ENCODE peak calls at places on chromosomes 16 and 17, in five cellular contexts. E is K562, G is HCT116, J is SK-N-SH, S is HepG2. I is an unnamed sample.

GRCh38 chr17:56148333-56148732 is 4.9 kb upstream of the ANKFN1 start:
- DNase-seq in J (no peak), E (no peak), G (no peak), S (peak), I (no peak)

GRCh38 chr16:85729452-85729851 is 21.4 kb downstream of the C16orf74 start:
- DNase-seq in E (no peak), J (no peak), S (no peak), G (no peak), I (no peak)

GRCh38 chr16:73071131-73071940 is 23.4 kb upstream of the ZFHX3 start:
- DNase-seq in G (no peak), E (no peak), S (peak), J (peak), I (no peak)

GRCh38 chr16:68235105-68235881 is 634 bp downstream of the ESRP2 start:
- DNase-seq in J (no peak), S (peak), E (no peak), G (no peak), I (no peak)

GRCh38 chr16:70725912-70726828 is 40.3 kb upstream of the MTSS2 start:
- DNase-seq in S (no peak), G (no peak), E (peak), J (no peak), I (no peak)

GRCh38 chr17:75394332-75394918 is 11.1 kb downstream of the GRB2 start:
- DNase-seq in S (no peak), E (no peak), G (no peak), J (peak), I (no peak)

GRCh38 chr17:82013772-82014321 is 8.8 kb downstream of the CENPX start:
- DNase-seq in J (no peak), E (no peak), G (no peak), S (peak), I (no peak)

GRCh38 chr17:58344047-58344790 is 7.8 kb downstream of the SUPT4H1 start:
- DNase-seq in S (no peak), J (no peak), G (no peak), E (no peak), I (peak)

GRCh38 chr16:86549893-86550190 is 5.2 kb downstream of the MTHFSD start:
- DNase-seq in E (no peak), G (no peak), J (no peak), S (no peak), I (no peak)

GRCh38 chr17:44086364-44087311 is 16.1 kb downstream of the G6PC3 start:
- DNase-seq in S (peak), J (peak), G (peak), E (peak), I (no peak)

GRCh38 chr17:44084921-44085320 is 14.4 kb downstream of the G6PC3 start:
- DNase-seq in G (no peak), J (no peak), S (no peak), E (no peak), I (no peak)

GRCh38 chr17:44084131-44084538 is 13.6 kb downstream of the G6PC3 start:
- DNase-seq in E (peak), G (no peak), J (peak), S (no peak), I (no peak)

GRCh38 chr17:44088254-44088653 is 17.7 kb downstream of the G6PC3 start:
- DNase-seq in J (no peak), S (no peak), G (no peak), E (no peak), I (no peak)

GRCh38 chr17:44087319-44087718 is 16.8 kb downstream of the G6PC3 start:
- DNase-seq in G (no peak), E (peak), J (no peak), S (no peak), I (no peak)
- TF ChIP-seq POLR2AphosphoS5 in G (no peak), E (no peak), J (no peak), S (no peak), I (no peak)

DNA sequence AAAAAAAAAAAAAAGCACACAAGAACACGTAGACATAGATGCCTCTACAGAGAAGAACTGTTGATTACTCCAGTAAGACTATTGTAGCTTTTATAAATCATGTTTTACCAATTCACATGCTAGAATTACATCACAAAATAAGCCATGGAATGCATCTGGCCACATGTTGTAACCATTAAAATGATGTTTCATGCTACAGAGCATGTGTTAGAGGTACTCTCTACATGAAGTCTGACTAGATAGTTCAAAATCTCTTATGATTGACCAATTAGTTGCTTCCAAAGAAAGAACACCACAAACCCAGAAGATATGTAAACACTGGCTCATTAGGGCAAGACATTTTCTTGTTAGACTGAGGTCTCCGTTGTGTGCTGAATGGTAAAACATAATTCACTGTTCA is 411.5 kb upstream of the SOX9 start:
- DNase-seq in S (no peak), E (no peak), G (no peak), J (no peak), I (no peak)
- TF ChIP-seq ZBTB33 in S (no peak), E (no peak), G (no peak), J (no peak), I (no peak)

GRCh38 chr17:13024033-13024432 is 6.2 kb upstream of the ELAC2 start:
- DNase-seq in S (no peak), E (no peak), J (no peak), G (no peak), I (no peak)
- H3K4me3 ChIP-seq in S (no peak), E (peak), J (peak), G (no peak), I (no peak)

DNA sequence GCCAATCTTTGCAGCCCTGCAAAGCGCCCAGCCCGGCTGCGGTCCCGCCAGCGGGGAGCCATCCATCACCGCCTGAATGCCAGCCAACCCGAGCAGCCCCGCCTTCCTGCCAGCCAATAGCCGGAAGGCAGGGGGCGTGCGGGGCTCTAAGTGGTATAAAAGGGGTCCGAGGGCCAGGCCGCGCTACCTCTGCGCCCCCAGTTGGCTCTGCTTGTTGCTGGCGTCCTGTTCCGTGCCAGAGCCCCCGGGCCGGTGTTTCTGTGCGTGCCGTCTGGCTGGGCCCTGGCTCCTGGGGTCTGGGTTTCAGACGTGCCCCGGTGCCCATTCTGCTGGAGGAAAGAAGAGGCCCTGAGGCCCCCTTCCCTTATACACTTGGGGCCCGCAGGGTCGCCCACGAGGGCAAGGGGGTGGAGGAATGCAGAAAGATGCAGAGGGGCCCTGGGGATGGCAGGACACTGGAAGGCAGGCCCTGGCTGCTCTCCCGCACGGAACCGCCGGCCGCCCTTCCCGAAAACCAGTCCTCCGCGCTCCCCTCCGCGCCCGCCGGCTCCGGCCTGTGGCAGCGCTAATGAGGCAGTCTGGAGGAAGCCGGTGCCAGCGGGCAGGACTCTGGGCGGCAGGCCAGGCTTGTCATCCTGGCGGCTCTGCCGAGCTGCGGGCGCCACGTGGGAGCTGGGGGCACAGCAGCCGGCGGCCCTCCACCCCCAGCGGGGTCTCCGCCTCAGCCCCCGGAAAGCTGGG is 14.0 kb downstream of the COPZ2 start:
- DNase-seq in J (peak), S (peak), G (peak), E (no peak), I (no peak)
- TF ChIP-seq POLR2AphosphoS5 in J (peak), S (no peak), G (peak), E (no peak), I (no peak)

GRCh38 chr16:29756654-29757053 is 10.9 kb upstream of the C16orf54 start:
- DNase-seq in G (no peak), S (no peak), J (no peak), E (no peak), I (no peak)

GRCh38 chr16:29763326-29763725 is 14.7 kb upstream of the ZG16 start:
- DNase-seq in J (no peak), S (no peak), G (no peak), E (no peak), I (no peak)

GRCh38 chr16:29761882-29762281 is 16.1 kb upstream of the C16orf54 start:
- DNase-seq in E (no peak), G (no peak), J (no peak), S (no peak), I (no peak)

GRCh38 chr16:29757950-29758466 is 12.2 kb upstream of the C16orf54 start:
- DNase-seq in E (no peak), G (no peak), S (peak), J (no peak), I (no peak)

GRCh38 chr16:29760567-29761279 is 14.9 kb upstream of the C16orf54 start:
- DNase-seq in J (no peak), S (no peak), G (no peak), E (no peak), I (no peak)
- TF ChIP-seq ZBTB33 in J (no peak), S (no peak), G (no peak), E (no peak), I (no peak)

GRCh38 chr16:66539628-66540469 is 10.1 kb downstream of the TK2 start:
- DNase-seq in S (no peak), G (no peak), E (no peak), J (no peak), I (no peak)
- H3K4me3 ChIP-seq in S (no peak), G (no peak), E (no peak), J (no peak), I (no peak)

GRCh38 chr16:57245472-57246113 is 534 bp downstream of the ARL2BP start:
- DNase-seq in E (peak), J (peak), S (no peak), G (peak), I (no peak)
- TF ChIP-seq POLR2AphosphoS5 in E (no peak), J (no peak), S (no peak), G (no peak), I (no peak)

DNA sequence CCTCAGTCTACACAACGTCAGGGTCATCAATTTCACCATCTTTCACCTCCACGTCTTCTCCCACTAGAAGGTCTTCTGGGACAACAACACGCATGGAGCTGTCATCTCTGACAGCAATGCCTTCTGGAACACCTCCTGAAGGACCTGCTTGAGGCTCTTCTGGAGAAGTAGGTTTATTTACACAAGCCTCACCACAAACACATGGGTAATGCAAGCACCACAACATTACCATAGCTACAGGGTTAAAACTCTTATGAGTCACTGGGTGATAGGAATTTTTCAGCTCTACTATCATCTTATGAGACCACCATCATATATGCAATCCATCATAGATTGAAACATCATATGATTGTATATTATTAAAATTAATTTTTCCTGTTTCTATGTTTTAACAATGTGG is 215.4 kb downstream of the CHD9NB start:
- DNase-seq in J (no peak), S (no peak), G (no peak), E (no peak), I (no peak)
- TF ChIP-seq ZBTB33 in J (no peak), S (no peak), G (no peak), E (no peak), I (no peak)

I was measured in GM12878.